ENCODE peak calls at places on chromosome X, in ten cellular contexts. One of them, this sample, is unnamed.

GRCh38 chrX:23333842-23334535 is 660 bp upstream of the PTCHD1 start:
- DNase-seq in stimulated activated CD4-positive, alpha-beta T cell treated with anti-CD3 and anti-CD28 coated beads, Interleukin-1b, Interleukin-23, amount 100 ng/mL, for 1 hour: no peak
- DNase-seq in SK-N-DZ: no peak
- DNase-seq in left cardiac atrium: no peak
- DNase-seq in HT-29: no peak
- DNase-seq in activated CD4-positive, alpha-beta T cell treated with anti-CD3 and anti-CD28 coated beads, Interleukin-2, amount 50 U/mL, for 1 hour: no peak
- DNase-seq in globus pallidus: no peak
- DNase-seq in foreskin fibroblast: no peak
- DNase-seq in stimulated activated CD8-positive, alpha-beta memory T cell treated with anti-CD3 and anti-CD28 coated beads, Interleukin-4, amount 100 ng/mL, for 1 hour: no peak
- DNase-seq in GM12892: no peak
- DNase-seq in this sample: no peak

GRCh38 chrX:112058255-112058654 is 24.3 kb downstream of the TRPC5 start:
- DNase-seq in SK-N-DZ: no peak
- DNase-seq in left cardiac atrium: no peak
- DNase-seq in GM12892: no peak
- DNase-seq in globus pallidus: no peak
- DNase-seq in foreskin fibroblast: no peak
- DNase-seq in stimulated activated CD8-positive, alpha-beta memory T cell treated with anti-CD3 and anti-CD28 coated beads, Interleukin-4, amount 100 ng/mL, for 1 hour: no peak
- DNase-seq in HT-29: no peak
- DNase-seq in activated CD4-positive, alpha-beta T cell treated with anti-CD3 and anti-CD28 coated beads, Interleukin-2, amount 50 U/mL, for 1 hour: no peak
- DNase-seq in stimulated activated CD4-positive, alpha-beta T cell treated with anti-CD3 and anti-CD28 coated beads, Interleukin-1b, Interleukin-23, amount 100 ng/mL, for 1 hour: no peak
- DNase-seq in this sample: no peak

GRCh38 chrX:33465137-33465536 is 253.8 kb upstream of the DMD start:
- DNase-seq in left cardiac atrium: no peak
- DNase-seq in stimulated activated CD8-positive, alpha-beta memory T cell treated with anti-CD3 and anti-CD28 coated beads, Interleukin-4, amount 100 ng/mL, for 1 hour: no peak
- DNase-seq in activated CD4-positive, alpha-beta T cell treated with anti-CD3 and anti-CD28 coated beads, Interleukin-2, amount 50 U/mL, for 1 hour: no peak
- DNase-seq in stimulated activated CD4-positive, alpha-beta T cell treated with anti-CD3 and anti-CD28 coated beads, Interleukin-1b, Interleukin-23, amount 100 ng/mL, for 1 hour: no peak
- DNase-seq in HT-29: no peak
- DNase-seq in SK-N-DZ: no peak
- DNase-seq in GM12892: no peak
- DNase-seq in foreskin fibroblast: no peak
- DNase-seq in globus pallidus: no peak
- DNase-seq in this sample: no peak

GRCh38 chrX:119156241-119156640 is 28.6 kb upstream of the KIAA1210 start:
- DNase-seq in stimulated activated CD4-positive, alpha-beta T cell treated with anti-CD3 and anti-CD28 coated beads, Interleukin-1b, Interleukin-23, amount 100 ng/mL, for 1 hour: no peak
- DNase-seq in HT-29: no peak
- DNase-seq in activated CD4-positive, alpha-beta T cell treated with anti-CD3 and anti-CD28 coated beads, Interleukin-2, amount 50 U/mL, for 1 hour: no peak
- DNase-seq in foreskin fibroblast: no peak
- DNase-seq in GM12892: no peak
- DNase-seq in left cardiac atrium: no peak
- DNase-seq in SK-N-DZ: no peak
- DNase-seq in stimulated activated CD8-positive, alpha-beta memory T cell treated with anti-CD3 and anti-CD28 coated beads, Interleukin-4, amount 100 ng/mL, for 1 hour: no peak
- DNase-seq in globus pallidus: no peak
- DNase-seq in this sample: no peak

GRCh38 chrX:107542500-107542899 is 85.8 kb upstream of the PRPS1 start:
- DNase-seq in HT-29: peak
- DNase-seq in left cardiac atrium: no peak
- DNase-seq in stimulated activated CD8-positive, alpha-beta memory T cell treated with anti-CD3 and anti-CD28 coated beads, Interleukin-4, amount 100 ng/mL, for 1 hour: no peak
- DNase-seq in globus pallidus: peak
- DNase-seq in foreskin fibroblast: peak
- DNase-seq in SK-N-DZ: peak
- DNase-seq in GM12892: no peak
- DNase-seq in activated CD4-positive, alpha-beta T cell treated with anti-CD3 and anti-CD28 coated beads, Interleukin-2, amount 50 U/mL, for 1 hour: no peak
- DNase-seq in stimulated activated CD4-positive, alpha-beta T cell treated with anti-CD3 and anti-CD28 coated beads, Interleukin-1b, Interleukin-23, amount 100 ng/mL, for 1 hour: no peak
- DNase-seq in this sample: peak

GRCh38 chrX:97260679-97261078 is 377.0 kb downstream of the RPA4 start:
- DNase-seq in left cardiac atrium: no peak
- DNase-seq in SK-N-DZ: no peak
- DNase-seq in activated CD4-positive, alpha-beta T cell treated with anti-CD3 and anti-CD28 coated beads, Interleukin-2, amount 50 U/mL, for 1 hour: no peak
- DNase-seq in stimulated activated CD8-positive, alpha-beta memory T cell treated with anti-CD3 and anti-CD28 coated beads, Interleukin-4, amount 100 ng/mL, for 1 hour: no peak
- DNase-seq in globus pallidus: no peak
- DNase-seq in HT-29: no peak
- DNase-seq in GM12892: no peak
- DNase-seq in foreskin fibroblast: no peak
- DNase-seq in stimulated activated CD4-positive, alpha-beta T cell treated with anti-CD3 and anti-CD28 coated beads, Interleukin-1b, Interleukin-23, amount 100 ng/mL, for 1 hour: no peak
- DNase-seq in this sample: no peak

GRCh38 chrX:151870603-151871002 is 42.1 kb upstream of the MAGEA4 start:
- DNase-seq in globus pallidus: no peak
- DNase-seq in GM12892: no peak
- DNase-seq in stimulated activated CD8-positive, alpha-beta memory T cell treated with anti-CD3 and anti-CD28 coated beads, Interleukin-4, amount 100 ng/mL, for 1 hour: no peak
- DNase-seq in stimulated activated CD4-positive, alpha-beta T cell treated with anti-CD3 and anti-CD28 coated beads, Interleukin-1b, Interleukin-23, amount 100 ng/mL, for 1 hour: no peak
- DNase-seq in left cardiac atrium: no peak
- DNase-seq in foreskin fibroblast: peak
- DNase-seq in SK-N-DZ: no peak
- DNase-seq in HT-29: no peak
- DNase-seq in activated CD4-positive, alpha-beta T cell treated with anti-CD3 and anti-CD28 coated beads, Interleukin-2, amount 50 U/mL, for 1 hour: no peak
- DNase-seq in this sample: no peak

GRCh38 chrX:155745792-155746191 is 133.0 kb upstream of the TMLHE start:
- DNase-seq in HT-29: peak
- DNase-seq in stimulated activated CD4-positive, alpha-beta T cell treated with anti-CD3 and anti-CD28 coated beads, Interleukin-1b, Interleukin-23, amount 100 ng/mL, for 1 hour: no peak
- DNase-seq in globus pallidus: no peak
- DNase-seq in GM12892: no peak
- DNase-seq in foreskin fibroblast: no peak
- DNase-seq in stimulated activated CD8-positive, alpha-beta memory T cell treated with anti-CD3 and anti-CD28 coated beads, Interleukin-4, amount 100 ng/mL, for 1 hour: no peak
- DNase-seq in left cardiac atrium: peak
- DNase-seq in SK-N-DZ: no peak
- DNase-seq in activated CD4-positive, alpha-beta T cell treated with anti-CD3 and anti-CD28 coated beads, Interleukin-2, amount 50 U/mL, for 1 hour: no peak
- DNase-seq in this sample: peak

GRCh38 chrX:31265383-31265782 is 193.5 kb upstream of the FTHL17 start:
- DNase-seq in GM12892: no peak
- DNase-seq in stimulated activated CD4-positive, alpha-beta T cell treated with anti-CD3 and anti-CD28 coated beads, Interleukin-1b, Interleukin-23, amount 100 ng/mL, for 1 hour: no peak
- DNase-seq in activated CD4-positive, alpha-beta T cell treated with anti-CD3 and anti-CD28 coated beads, Interleukin-2, amount 50 U/mL, for 1 hour: no peak
- DNase-seq in globus pallidus: no peak
- DNase-seq in stimulated activated CD8-positive, alpha-beta memory T cell treated with anti-CD3 and anti-CD28 coated beads, Interleukin-4, amount 100 ng/mL, for 1 hour: no peak
- DNase-seq in SK-N-DZ: no peak
- DNase-seq in HT-29: no peak
- DNase-seq in foreskin fibroblast: no peak
- DNase-seq in left cardiac atrium: no peak
- DNase-seq in this sample: no peak

GRCh38 chrX:115393271-115393670 is 103.8 kb downstream of the LUZP4 start:
- DNase-seq in activated CD4-positive, alpha-beta T cell treated with anti-CD3 and anti-CD28 coated beads, Interleukin-2, amount 50 U/mL, for 1 hour: no peak
- DNase-seq in GM12892: no peak
- DNase-seq in HT-29: peak
- DNase-seq in left cardiac atrium: no peak
- DNase-seq in SK-N-DZ: no peak
- DNase-seq in globus pallidus: no peak
- DNase-seq in stimulated activated CD4-positive, alpha-beta T cell treated with anti-CD3 and anti-CD28 coated beads, Interleukin-1b, Interleukin-23, amount 100 ng/mL, for 1 hour: no peak
- DNase-seq in stimulated activated CD8-positive, alpha-beta memory T cell treated with anti-CD3 and anti-CD28 coated beads, Interleukin-4, amount 100 ng/mL, for 1 hour: no peak
- DNase-seq in foreskin fibroblast: peak
- DNase-seq in this sample: peak

GRCh38 chrX:15675490-15675921 is 10.9 kb upstream of the CLTRN start:
- DNase-seq in globus pallidus: no peak
- DNase-seq in activated CD4-positive, alpha-beta T cell treated with anti-CD3 and anti-CD28 coated beads, Interleukin-2, amount 50 U/mL, for 1 hour: peak
- DNase-seq in foreskin fibroblast: peak
- DNase-seq in GM12892: peak
- DNase-seq in HT-29: peak
- DNase-seq in SK-N-DZ: no peak
- DNase-seq in left cardiac atrium: peak
- DNase-seq in stimulated activated CD8-positive, alpha-beta memory T cell treated with anti-CD3 and anti-CD28 coated beads, Interleukin-4, amount 100 ng/mL, for 1 hour: peak
- DNase-seq in stimulated activated CD4-positive, alpha-beta T cell treated with anti-CD3 and anti-CD28 coated beads, Interleukin-1b, Interleukin-23, amount 100 ng/mL, for 1 hour: peak
- DNase-seq in this sample: peak

GRCh38 chrX:17732138-17732783 is 5.0 kb upstream of the SCML1 start:
- DNase-seq in stimulated activated CD8-positive, alpha-beta memory T cell treated with anti-CD3 and anti-CD28 coated beads, Interleukin-4, amount 100 ng/mL, for 1 hour: no peak
- DNase-seq in globus pallidus: no peak
- DNase-seq in SK-N-DZ: no peak
- DNase-seq in stimulated activated CD4-positive, alpha-beta T cell treated with anti-CD3 and anti-CD28 coated beads, Interleukin-1b, Interleukin-23, amount 100 ng/mL, for 1 hour: no peak
- DNase-seq in HT-29: no peak
- DNase-seq in activated CD4-positive, alpha-beta T cell treated with anti-CD3 and anti-CD28 coated beads, Interleukin-2, amount 50 U/mL, for 1 hour: no peak
- DNase-seq in GM12892: no peak
- DNase-seq in foreskin fibroblast: peak
- DNase-seq in left cardiac atrium: no peak
- DNase-seq in this sample: no peak

GRCh38 chrX:140664939-140665338 is 44.6 kb upstream of the LINC00632 start:
- DNase-seq in GM12892: no peak
- DNase-seq in globus pallidus: peak
- DNase-seq in stimulated activated CD8-positive, alpha-beta memory T cell treated with anti-CD3 and anti-CD28 coated beads, Interleukin-4, amount 100 ng/mL, for 1 hour: no peak
- DNase-seq in SK-N-DZ: peak
- DNase-seq in activated CD4-positive, alpha-beta T cell treated with anti-CD3 and anti-CD28 coated beads, Interleukin-2, amount 50 U/mL, for 1 hour: no peak
- DNase-seq in foreskin fibroblast: no peak
- DNase-seq in left cardiac atrium: no peak
- DNase-seq in stimulated activated CD4-positive, alpha-beta T cell treated with anti-CD3 and anti-CD28 coated beads, Interleukin-1b, Interleukin-23, amount 100 ng/mL, for 1 hour: no peak
- DNase-seq in HT-29: peak
- DNase-seq in this sample: peak

GRCh38 chrX:39688576-39689373 is 409.0 kb downstream of the BCOR start:
- DNase-seq in stimulated activated CD8-positive, alpha-beta memory T cell treated with anti-CD3 and anti-CD28 coated beads, Interleukin-4, amount 100 ng/mL, for 1 hour: no peak
- DNase-seq in SK-N-DZ: peak
- DNase-seq in stimulated activated CD4-positive, alpha-beta T cell treated with anti-CD3 and anti-CD28 coated beads, Interleukin-1b, Interleukin-23, amount 100 ng/mL, for 1 hour: peak
- DNase-seq in foreskin fibroblast: peak
- DNase-seq in globus pallidus: peak
- DNase-seq in left cardiac atrium: peak
- DNase-seq in activated CD4-positive, alpha-beta T cell treated with anti-CD3 and anti-CD28 coated beads, Interleukin-2, amount 50 U/mL, for 1 hour: peak
- DNase-seq in GM12892: peak
- DNase-seq in HT-29: peak
- DNase-seq in this sample: peak

GRCh38 chrX:16628954-16629595 is 20.9 kb upstream of the S100G start:
- DNase-seq in stimulated activated CD8-positive, alpha-beta memory T cell treated with anti-CD3 and anti-CD28 coated beads, Interleukin-4, amount 100 ng/mL, for 1 hour: no peak
- DNase-seq in HT-29: no peak
- DNase-seq in stimulated activated CD4-positive, alpha-beta T cell treated with anti-CD3 and anti-CD28 coated beads, Interleukin-1b, Interleukin-23, amount 100 ng/mL, for 1 hour: no peak
- DNase-seq in globus pallidus: no peak
- DNase-seq in activated CD4-positive, alpha-beta T cell treated with anti-CD3 and anti-CD28 coated beads, Interleukin-2, amount 50 U/mL, for 1 hour: no peak
- DNase-seq in GM12892: no peak
- DNase-seq in SK-N-DZ: no peak
- DNase-seq in left cardiac atrium: no peak
- DNase-seq in foreskin fibroblast: no peak
- DNase-seq in this sample: no peak

GRCh38 chrX:123959281-123960063 is 2.0 kb upstream of the STAG2 start:
- DNase-seq in globus pallidus: peak
- DNase-seq in SK-N-DZ: peak
- DNase-seq in GM12892: peak
- DNase-seq in activated CD4-positive, alpha-beta T cell treated with anti-CD3 and anti-CD28 coated beads, Interleukin-2, amount 50 U/mL, for 1 hour: peak
- DNase-seq in stimulated activated CD4-positive, alpha-beta T cell treated with anti-CD3 and anti-CD28 coated beads, Interleukin-1b, Interleukin-23, amount 100 ng/mL, for 1 hour: no peak
- DNase-seq in HT-29: peak
- DNase-seq in left cardiac atrium: peak
- DNase-seq in foreskin fibroblast: no peak
- DNase-seq in stimulated activated CD8-positive, alpha-beta memory T cell treated with anti-CD3 and anti-CD28 coated beads, Interleukin-4, amount 100 ng/mL, for 1 hour: no peak
- DNase-seq in this sample: peak

GRCh38 chrX:116749943-116750342 is 287.2 kb upstream of the CT83 start:
- DNase-seq in SK-N-DZ: peak
- DNase-seq in stimulated activated CD8-positive, alpha-beta memory T cell treated with anti-CD3 and anti-CD28 coated beads, Interleukin-4, amount 100 ng/mL, for 1 hour: no peak
- DNase-seq in globus pallidus: no peak
- DNase-seq in stimulated activated CD4-positive, alpha-beta T cell treated with anti-CD3 and anti-CD28 coated beads, Interleukin-1b, Interleukin-23, amount 100 ng/mL, for 1 hour: no peak
- DNase-seq in foreskin fibroblast: no peak
- DNase-seq in GM12892: no peak
- DNase-seq in HT-29: no peak
- DNase-seq in activated CD4-positive, alpha-beta T cell treated with anti-CD3 and anti-CD28 coated beads, Interleukin-2, amount 50 U/mL, for 1 hour: no peak
- DNase-seq in left cardiac atrium: no peak
- DNase-seq in this sample: no peak

GRCh38 chrX:9942086-9942485 is 25.1 kb upstream of the CLDN34 start:
- DNase-seq in globus pallidus: no peak
- DNase-seq in HT-29: no peak
- DNase-seq in stimulated activated CD4-positive, alpha-beta T cell treated with anti-CD3 and anti-CD28 coated beads, Interleukin-1b, Interleukin-23, amount 100 ng/mL, for 1 hour: peak
- DNase-seq in SK-N-DZ: no peak
- DNase-seq in stimulated activated CD8-positive, alpha-beta memory T cell treated with anti-CD3 and anti-CD28 coated beads, Interleukin-4, amount 100 ng/mL, for 1 hour: peak
- DNase-seq in foreskin fibroblast: no peak
- DNase-seq in left cardiac atrium: no peak
- DNase-seq in activated CD4-positive, alpha-beta T cell treated with anti-CD3 and anti-CD28 coated beads, Interleukin-2, amount 50 U/mL, for 1 hour: peak
- DNase-seq in GM12892: no peak
- DNase-seq in this sample: no peak

GRCh38 chrX:13404364-13404763 is 84.5 kb upstream of the ATXN3L start:
- DNase-seq in globus pallidus: no peak
- DNase-seq in foreskin fibroblast: no peak
- DNase-seq in left cardiac atrium: no peak
- DNase-seq in stimulated activated CD4-positive, alpha-beta T cell treated with anti-CD3 and anti-CD28 coated beads, Interleukin-1b, Interleukin-23, amount 100 ng/mL, for 1 hour: no peak
- DNase-seq in GM12892: no peak
- DNase-seq in stimulated activated CD8-positive, alpha-beta memory T cell treated with anti-CD3 and anti-CD28 coated beads, Interleukin-4, amount 100 ng/mL, for 1 hour: no peak
- DNase-seq in activated CD4-positive, alpha-beta T cell treated with anti-CD3 and anti-CD28 coated beads, Interleukin-2, amount 50 U/mL, for 1 hour: no peak
- DNase-seq in SK-N-DZ: no peak
- DNase-seq in HT-29: no peak
- DNase-seq in this sample: no peak

GRCh38 chrX:7025471-7025870 is 122.0 kb upstream of the STS start:
- DNase-seq in globus pallidus: no peak
- DNase-seq in left cardiac atrium: no peak
- DNase-seq in stimulated activated CD4-positive, alpha-beta T cell treated with anti-CD3 and anti-CD28 coated beads, Interleukin-1b, Interleukin-23, amount 100 ng/mL, for 1 hour: no peak
- DNase-seq in HT-29: no peak
- DNase-seq in activated CD4-positive, alpha-beta T cell treated with anti-CD3 and anti-CD28 coated beads, Interleukin-2, amount 50 U/mL, for 1 hour: no peak
- DNase-seq in GM12892: no peak
- DNase-seq in foreskin fibroblast: no peak
- DNase-seq in stimulated activated CD8-positive, alpha-beta memory T cell treated with anti-CD3 and anti-CD28 coated beads, Interleukin-4, amount 100 ng/mL, for 1 hour: no peak
- DNase-seq in SK-N-DZ: no peak
- DNase-seq in this sample: no peak

GRCh38 chrX:78024349-78025108 is 55.1 kb upstream of the PGAM4 start:
- DNase-seq in globus pallidus: no peak
- DNase-seq in GM12892: peak
- DNase-seq in HT-29: peak
- DNase-seq in foreskin fibroblast: no peak
- DNase-seq in SK-N-DZ: peak
- DNase-seq in activated CD4-positive, alpha-beta T cell treated with anti-CD3 and anti-CD28 coated beads, Interleukin-2, amount 50 U/mL, for 1 hour: peak
- DNase-seq in stimulated activated CD4-positive, alpha-beta T cell treated with anti-CD3 and anti-CD28 coated beads, Interleukin-1b, Interleukin-23, amount 100 ng/mL, for 1 hour: no peak
- DNase-seq in stimulated activated CD8-positive, alpha-beta memory T cell treated with anti-CD3 and anti-CD28 coated beads, Interleukin-4, amount 100 ng/mL, for 1 hour: no peak
- DNase-seq in left cardiac atrium: no peak
- DNase-seq in this sample: peak

GRCh38 chrX:134423606-134424005 is 36.4 kb upstream of the HPRT1 start:
- DNase-seq in GM12892: no peak
- DNase-seq in SK-N-DZ: no peak
- DNase-seq in stimulated activated CD4-positive, alpha-beta T cell treated with anti-CD3 and anti-CD28 coated beads, Interleukin-1b, Interleukin-23, amount 100 ng/mL, for 1 hour: no peak
- DNase-seq in globus pallidus: peak
- DNase-seq in HT-29: peak
- DNase-seq in stimulated activated CD8-positive, alpha-beta memory T cell treated with anti-CD3 and anti-CD28 coated beads, Interleukin-4, amount 100 ng/mL, for 1 hour: no peak
- DNase-seq in left cardiac atrium: no peak
- DNase-seq in activated CD4-positive, alpha-beta T cell treated with anti-CD3 and anti-CD28 coated beads, Interleukin-2, amount 50 U/mL, for 1 hour: no peak
- DNase-seq in foreskin fibroblast: peak
- DNase-seq in this sample: peak

GRCh38 chrX:21905209-21905735 is 35.2 kb upstream of the SMS start:
- DNase-seq in SK-N-DZ: no peak
- DNase-seq in stimulated activated CD8-positive, alpha-beta memory T cell treated with anti-CD3 and anti-CD28 coated beads, Interleukin-4, amount 100 ng/mL, for 1 hour: no peak
- DNase-seq in globus pallidus: peak
- DNase-seq in left cardiac atrium: no peak
- DNase-seq in HT-29: no peak
- DNase-seq in activated CD4-positive, alpha-beta T cell treated with anti-CD3 and anti-CD28 coated beads, Interleukin-2, amount 50 U/mL, for 1 hour: no peak
- DNase-seq in stimulated activated CD4-positive, alpha-beta T cell treated with anti-CD3 and anti-CD28 coated beads, Interleukin-1b, Interleukin-23, amount 100 ng/mL, for 1 hour: no peak
- DNase-seq in foreskin fibroblast: no peak
- DNase-seq in GM12892: no peak
- DNase-seq in this sample: no peak

GRCh38 chrX:121876316-121876715 is 828.9 kb downstream of the GLUD2 start:
- DNase-seq in SK-N-DZ: no peak
- DNase-seq in GM12892: no peak
- DNase-seq in activated CD4-positive, alpha-beta T cell treated with anti-CD3 and anti-CD28 coated beads, Interleukin-2, amount 50 U/mL, for 1 hour: no peak
- DNase-seq in stimulated activated CD8-positive, alpha-beta memory T cell treated with anti-CD3 and anti-CD28 coated beads, Interleukin-4, amount 100 ng/mL, for 1 hour: no peak
- DNase-seq in globus pallidus: no peak
- DNase-seq in HT-29: no peak
- DNase-seq in stimulated activated CD4-positive, alpha-beta T cell treated with anti-CD3 and anti-CD28 coated beads, Interleukin-1b, Interleukin-23, amount 100 ng/mL, for 1 hour: no peak
- DNase-seq in foreskin fibroblast: peak
- DNase-seq in left cardiac atrium: no peak
- DNase-seq in this sample: no peak

GRCh38 chrX:63657821-63658220 is 127.2 kb downstream of the ARHGEF9 start:
- DNase-seq in HT-29: peak
- DNase-seq in GM12892: no peak
- DNase-seq in SK-N-DZ: no peak
- DNase-seq in globus pallidus: no peak
- DNase-seq in stimulated activated CD4-positive, alpha-beta T cell treated with anti-CD3 and anti-CD28 coated beads, Interleukin-1b, Interleukin-23, amount 100 ng/mL, for 1 hour: no peak
- DNase-seq in left cardiac atrium: peak
- DNase-seq in activated CD4-positive, alpha-beta T cell treated with anti-CD3 and anti-CD28 coated beads, Interleukin-2, amount 50 U/mL, for 1 hour: no peak
- DNase-seq in stimulated activated CD8-positive, alpha-beta memory T cell treated with anti-CD3 and anti-CD28 coated beads, Interleukin-4, amount 100 ng/mL, for 1 hour: no peak
- DNase-seq in foreskin fibroblast: peak
- DNase-seq in this sample: no peak

GRCh38 chrX:16155586-16155985 is 11.7 kb upstream of the MAGEB17 start:
- DNase-seq in left cardiac atrium: no peak
- DNase-seq in foreskin fibroblast: no peak
- DNase-seq in GM12892: no peak
- DNase-seq in stimulated activated CD4-positive, alpha-beta T cell treated with anti-CD3 and anti-CD28 coated beads, Interleukin-1b, Interleukin-23, amount 100 ng/mL, for 1 hour: no peak
- DNase-seq in SK-N-DZ: peak
- DNase-seq in activated CD4-positive, alpha-beta T cell treated with anti-CD3 and anti-CD28 coated beads, Interleukin-2, amount 50 U/mL, for 1 hour: no peak
- DNase-seq in globus pallidus: no peak
- DNase-seq in stimulated activated CD8-positive, alpha-beta memory T cell treated with anti-CD3 and anti-CD28 coated beads, Interleukin-4, amount 100 ng/mL, for 1 hour: no peak
- DNase-seq in HT-29: no peak
- DNase-seq in this sample: no peak

GRCh38 chrX:13418126-13419091 is 98.6 kb upstream of the ATXN3L start:
- DNase-seq in HT-29: no peak
- DNase-seq in left cardiac atrium: no peak
- DNase-seq in foreskin fibroblast: peak
- DNase-seq in SK-N-DZ: no peak
- DNase-seq in globus pallidus: no peak
- DNase-seq in stimulated activated CD8-positive, alpha-beta memory T cell treated with anti-CD3 and anti-CD28 coated beads, Interleukin-4, amount 100 ng/mL, for 1 hour: no peak
- DNase-seq in GM12892: no peak
- DNase-seq in stimulated activated CD4-positive, alpha-beta T cell treated with anti-CD3 and anti-CD28 coated beads, Interleukin-1b, Interleukin-23, amount 100 ng/mL, for 1 hour: no peak
- DNase-seq in activated CD4-positive, alpha-beta T cell treated with anti-CD3 and anti-CD28 coated beads, Interleukin-2, amount 50 U/mL, for 1 hour: no peak
- DNase-seq in this sample: no peak

GRCh38 chrX:68647156-68647957 is at the start of gene STARD8:
- DNase-seq in HT-29: peak
- DNase-seq in SK-N-DZ: peak
- DNase-seq in GM12892: no peak
- DNase-seq in stimulated activated CD8-positive, alpha-beta memory T cell treated with anti-CD3 and anti-CD28 coated beads, Interleukin-4, amount 100 ng/mL, for 1 hour: no peak
- DNase-seq in activated CD4-positive, alpha-beta T cell treated with anti-CD3 and anti-CD28 coated beads, Interleukin-2, amount 50 U/mL, for 1 hour: no peak
- DNase-seq in left cardiac atrium: peak
- DNase-seq in foreskin fibroblast: peak
- DNase-seq in globus pallidus: no peak
- DNase-seq in stimulated activated CD4-positive, alpha-beta T cell treated with anti-CD3 and anti-CD28 coated beads, Interleukin-1b, Interleukin-23, amount 100 ng/mL, for 1 hour: no peak
- DNase-seq in this sample: peak

This sample was measured in SW480.